ENCODE peak calls at places on chromosome 9, in five cellular contexts. B, L, O, D and K are unnamed samples.

GRCh38 chr9:126062158-126062929 is 264.3 kb upstream of the MVB12B start:
- DNase-seq in B (no peak), L (no peak), O (no peak), D (no peak), K (no peak)

GRCh38 chr9:99181621-99182020 is 40.1 kb downstream of the ALG2 start:
- DNase-seq in B (no peak), L (no peak), O (no peak), D (no peak), K (no peak)

GRCh38 chr9:10438955-10439354 is 173.8 kb downstream of the PTPRD start:
- DNase-seq in B (no peak), L (no peak), O (no peak), D (no peak), K (no peak)

GRCh38 chr9:96382175-96382574 is 1.3 kb downstream of the SLC35D2 start:
- DNase-seq in B (no peak), L (no peak), O (peak), D (peak), K (no peak)

GRCh38 chr9:107276966-107277710 is 5.9 kb upstream of the RAD23B start:
- DNase-seq in B (no peak), L (peak), O (no peak), D (no peak), K (no peak)

GRCh38 chr9:87116492-87116891 is 169.2 kb upstream of the GAS1 start:
- DNase-seq in B (no peak), L (no peak), O (no peak), D (no peak), K (no peak)

GRCh38 chr9:133664651-133665050 is 28.5 kb downstream of the DBH start:
- DNase-seq in B (no peak), L (no peak), O (no peak), D (no peak), K (no peak)

GRCh38 chr9:86389648-86390047 is 35.4 kb upstream of the TUT7 start:
- DNase-seq in B (no peak), L (no peak), O (no peak), D (no peak), K (no peak)

GRCh38 chr9:2761424-2761823 is 44.1 kb downstream of the KCNV2 start:
- DNase-seq in B (no peak), L (no peak), O (no peak), D (no peak), K (no peak)

GRCh38 chr9:133653638-133654037 is 17.5 kb downstream of the DBH start:
- DNase-seq in B (no peak), L (no peak), O (no peak), D (no peak), K (no peak)

GRCh38 chr9:2645569-2645968 is 24.0 kb downstream of the VLDLR start:
- DNase-seq in B (no peak), L (no peak), O (no peak), D (no peak), K (no peak)

GRCh38 chr9:98101868-98102273 is 17.2 kb downstream of the TRIM14 start:
- DNase-seq in B (no peak), L (no peak), O (no peak), D (no peak), K (no peak)

GRCh38 chr9:128113526-128114325 is 13.8 kb downstream of the PTGES2 start:
- DNase-seq in B (no peak), L (no peak), O (no peak), D (no peak), K (no peak)

GRCh38 chr9:105963700-105964099 is 269.4 kb downstream of the TMEM38B start:
- DNase-seq in B (no peak), L (no peak), O (no peak), D (no peak), K (no peak)

GRCh38 chr9:110047955-110048472 is 159.9 kb downstream of the C9orf152 start:
- DNase-seq in B (no peak), L (no peak), O (no peak), D (no peak), K (no peak)

GRCh38 chr9:27369591-27369990 is 72.6 kb upstream of the EQTN start:
- DNase-seq in B (no peak), L (no peak), O (no peak), D (no peak), K (no peak)

GRCh38 chr9:7226007-7226670 is 468.4 kb downstream of the KDM4C start:
- DNase-seq in B (no peak), L (no peak), O (no peak), D (no peak), K (no peak)

GRCh38 chr9:113577525-113578261 is 114.2 kb downstream of the RGS3 start:
- DNase-seq in B (no peak), L (peak), O (no peak), D (no peak), K (peak)

GRCh38 chr9:16505159-16505558 is 365.3 kb downstream of the BNC2 start:
- DNase-seq in B (no peak), L (peak), O (no peak), D (no peak), K (peak)

GRCh38 chr9:105694320-105694847 is at the start of gene TMEM38B:
- DNase-seq in B (peak), L (peak), O (peak), D (peak), K (peak)

GRCh38 chr9:102124465-102124864 is 386.0 kb upstream of the GRIN3A start:
- DNase-seq in B (no peak), L (no peak), O (no peak), D (no peak), K (no peak)

GRCh38 chr9:118991366-118992285 is 377.6 kb downstream of the BRINP1 start:
- DNase-seq in B (no peak), L (no peak), O (no peak), D (no peak), K (no peak)

GRCh38 chr9:6925841-6926240 is 168.1 kb downstream of the KDM4C start:
- DNase-seq in B (no peak), L (no peak), O (no peak), D (no peak), K (no peak)

GRCh38 chr9:133132174-133132573 is 11.1 kb upstream of the RALGDS start:
- DNase-seq in B (no peak), L (no peak), O (no peak), D (no peak), K (no peak)

GRCh38 chr9:136012651-136013050 is 51.5 kb upstream of the UBAC1 start:
- DNase-seq in B (no peak), L (no peak), O (no peak), D (no peak), K (no peak)

GRCh38 chr9:86410281-86410680 is 56.1 kb upstream of the TUT7 start:
- DNase-seq in B (no peak), L (no peak), O (no peak), D (no peak), K (no peak)

GRCh38 chr9:130186839-130187522 is 14.8 kb downstream of the NCS1 start:
- DNase-seq in B (no peak), L (peak), O (peak), D (peak), K (peak)